ENCODE peak calls at places on chromosomes 11 and 22, in eight cellular contexts. B is IMR-90, V is GM12878, E is endothelial cell of umbilical vein, Q is vagina, K is tibial nerve, W is transverse colon, S is NB4. G is an unnamed sample.

GRCh38 chr11:24196733-24197132 is 300.1 kb upstream of the LUZP2 start:
- DNase-seq in Q (no peak), W (no peak), B (no peak), S (no peak), K (no peak), E (no peak), V (no peak), G (no peak)

GRCh38 chr22:37675930-37676571 is 615 bp downstream of the LGALS1 start:
- DNase-seq in K (no peak), Q (no peak), V (no peak), E (peak), S (peak), B (no peak), W (peak), G (no peak)

GRCh38 chr11:69292221-69292648 is 1.7 kb upstream of the MYEOV start:
- DNase-seq in Q (no peak), S (peak), E (peak), W (peak), K (no peak), V (no peak), B (no peak), G (no peak)

GRCh38 chr11:102138677-102139076 is 28.4 kb downstream of the YAP1 start:
- DNase-seq in E (no peak), Q (no peak), K (no peak), B (peak), V (no peak), W (no peak), S (no peak), G (no peak)

GRCh38 chr11:64164392-64165312 is 1.3 kb downstream of the MACROD1 start:
- DNase-seq in E (no peak), B (no peak), K (no peak), V (no peak), W (peak), S (peak), Q (no peak), G (no peak)

GRCh38 chr22:20107951-20108756 is 7.8 kb upstream of the RANBP1 start:
- DNase-seq in E (no peak), W (no peak), S (no peak), B (no peak), Q (no peak), V (no peak), K (no peak), G (no peak)

GRCh38 chr11:34866375-34866774 is 49.8 kb downstream of the APIP start:
- DNase-seq in Q (no peak), W (no peak), E (no peak), S (peak), B (peak), K (no peak), V (no peak), G (no peak)

GRCh38 chr22:39994046-39994565 is 648 bp upstream of the FAM83F start:
- DNase-seq in B (peak), Q (no peak), K (no peak), W (no peak), S (no peak), E (no peak), V (no peak), G (no peak)

GRCh38 chr11:117239295-117239694 is 6.8 kb downstream of the RNF214 start:
- DNase-seq in E (peak), K (no peak), V (no peak), Q (no peak), S (peak), W (no peak), B (peak), G (no peak)

GRCh38 chr11:109001585-109001984 is 336.7 kb downstream of the DDX10 start:
- DNase-seq in B (no peak), E (no peak), Q (no peak), S (no peak), V (no peak), W (no peak), K (no peak), G (no peak)

GRCh38 chr22:44192098-44192810 is 11.5 kb downstream of the PARVG start:
- DNase-seq in W (no peak), S (peak), K (no peak), E (peak), V (no peak), B (no peak), Q (no peak), G (no peak)

GRCh38 chr11:19938866-19939265 is 221.4 kb downstream of the DBX1 start:
- DNase-seq in W (no peak), V (no peak), Q (no peak), K (no peak), E (no peak), B (no peak), S (no peak), G (no peak)

GRCh38 chr11:103170865-103171264 is 61.6 kb downstream of the DYNC2H1 start:
- DNase-seq in Q (no peak), W (no peak), K (no peak), E (no peak), B (peak), V (no peak), S (no peak), G (no peak)

GRCh38 chr22:22400099-22400498 is 108.4 kb downstream of the ZNF280B start:
- DNase-seq in W (no peak), S (no peak), V (no peak), K (no peak), E (no peak), Q (no peak), B (no peak), G (no peak)

GRCh38 chr22:28249402-28249801 is 330.3 kb upstream of the PITPNB start:
- DNase-seq in S (no peak), E (no peak), Q (no peak), W (no peak), B (no peak), K (no peak), V (no peak), G (no peak)

GRCh38 chr22:44085743-44086741 is 61.9 kb downstream of the PARVB start:
- DNase-seq in E (peak), S (peak), K (no peak), W (peak), V (peak), B (peak), Q (no peak), G (no peak)

GRCh38 chr11:94928146-94928995 is 45.0 kb downstream of the CWC15 start:
- DNase-seq in K (no peak), V (no peak), W (no peak), S (no peak), B (no peak), Q (no peak), E (peak), G (no peak)

GRCh38 chr11:134224710-134225662 is 515 bp downstream of the VPS26B start:
- DNase-seq in Q (no peak), W (peak), B (peak), K (peak), V (no peak), E (peak), S (peak), G (no peak)

GRCh38 chr22:27885977-27886842 is 32.8 kb downstream of the PITPNB start:
- DNase-seq in Q (no peak), W (peak), B (peak), K (peak), V (no peak), E (peak), S (peak), G (no peak)

GRCh38 chr11:96906521-96906920 is 516.7 kb downstream of the JRKL start:
- DNase-seq in Q (no peak), V (no peak), K (no peak), W (no peak), S (no peak), B (no peak), E (no peak), G (no peak)

GRCh38 chr22:42075277-42075676 is 1.2 kb downstream of the PHETA2 start:
- DNase-seq in K (no peak), E (no peak), W (no peak), B (no peak), S (no peak), Q (no peak), V (no peak), G (no peak)

GRCh38 chr22:37647317-37647716 is 7.8 kb downstream of the SH3BP1 start:
- DNase-seq in Q (no peak), B (no peak), K (no peak), E (no peak), V (no peak), W (no peak), S (no peak), G (no peak)

GRCh38 chr11:57315491-57315890 is 9.3 kb downstream of the TNKS1BP1 start:
- DNase-seq in W (peak), E (no peak), V (no peak), B (peak), S (peak), K (no peak), Q (no peak), G (no peak)

GRCh38 chr11:114964676-114965214 is 286.4 kb downstream of the NXPE2 start:
- DNase-seq in B (no peak), Q (peak), W (no peak), K (no peak), V (no peak), S (no peak), E (no peak), G (no peak)

GRCh38 chr11:125939081-125939521 is 6.7 kb upstream of the VSIG10L2 start:
- DNase-seq in S (no peak), W (no peak), K (no peak), B (no peak), Q (peak), V (no peak), E (no peak), G (no peak)

GRCh38 chr22:49925525-49926128 is 7.2 kb downstream of the CRELD2 start:
- DNase-seq in B (no peak), E (no peak), V (peak), K (no peak), S (no peak), W (peak), Q (no peak), G (no peak)

GRCh38 chr11:75492181-75492820 is 33.4 kb downstream of the GDPD5 start:
- DNase-seq in V (no peak), K (no peak), E (peak), S (peak), Q (no peak), W (peak), B (peak), G (no peak)

GRCh38 chr11:11010624-11011127 is 152.8 kb upstream of the ZBED5 start:
- DNase-seq in K (no peak), V (no peak), B (peak), W (peak), Q (no peak), S (no peak), E (peak), G (no peak)

GRCh38 chr11:16805942-16806341 is 67.5 kb downstream of the C11orf58 start:
- DNase-seq in E (no peak), Q (no peak), S (no peak), K (no peak), B (peak), V (no peak), W (no peak), G (no peak)

DNA sequence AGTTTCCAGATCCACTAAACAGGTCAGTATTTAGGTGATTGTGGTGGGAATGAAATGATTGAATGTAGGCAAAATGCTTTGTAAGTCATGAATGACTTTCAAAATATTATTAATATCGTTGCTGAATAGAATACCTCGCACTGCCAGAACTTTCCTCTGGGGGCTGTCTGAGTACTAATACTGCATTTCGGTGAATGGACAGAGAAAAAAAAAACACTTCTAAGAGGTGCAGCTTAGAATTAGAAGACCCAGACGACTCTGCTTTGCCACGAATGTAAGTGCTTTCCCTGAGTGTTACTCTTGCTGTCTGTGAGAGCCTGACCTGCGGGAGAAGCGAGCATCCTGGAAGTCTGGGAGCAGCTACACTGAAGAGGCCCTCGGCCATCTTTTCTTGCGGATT is 95.0 kb downstream of the SCN3B start:
- DNase-seq in K (no peak), Q (no peak), W (no peak), S (no peak), B (peak), V (no peak), E (no peak), G (no peak)
- TF ChIP-seq CTCF in K (no peak), Q (no peak), W (no peak), S (no peak), B (peak), V (no peak), E (no peak), G (no peak)

DNA sequence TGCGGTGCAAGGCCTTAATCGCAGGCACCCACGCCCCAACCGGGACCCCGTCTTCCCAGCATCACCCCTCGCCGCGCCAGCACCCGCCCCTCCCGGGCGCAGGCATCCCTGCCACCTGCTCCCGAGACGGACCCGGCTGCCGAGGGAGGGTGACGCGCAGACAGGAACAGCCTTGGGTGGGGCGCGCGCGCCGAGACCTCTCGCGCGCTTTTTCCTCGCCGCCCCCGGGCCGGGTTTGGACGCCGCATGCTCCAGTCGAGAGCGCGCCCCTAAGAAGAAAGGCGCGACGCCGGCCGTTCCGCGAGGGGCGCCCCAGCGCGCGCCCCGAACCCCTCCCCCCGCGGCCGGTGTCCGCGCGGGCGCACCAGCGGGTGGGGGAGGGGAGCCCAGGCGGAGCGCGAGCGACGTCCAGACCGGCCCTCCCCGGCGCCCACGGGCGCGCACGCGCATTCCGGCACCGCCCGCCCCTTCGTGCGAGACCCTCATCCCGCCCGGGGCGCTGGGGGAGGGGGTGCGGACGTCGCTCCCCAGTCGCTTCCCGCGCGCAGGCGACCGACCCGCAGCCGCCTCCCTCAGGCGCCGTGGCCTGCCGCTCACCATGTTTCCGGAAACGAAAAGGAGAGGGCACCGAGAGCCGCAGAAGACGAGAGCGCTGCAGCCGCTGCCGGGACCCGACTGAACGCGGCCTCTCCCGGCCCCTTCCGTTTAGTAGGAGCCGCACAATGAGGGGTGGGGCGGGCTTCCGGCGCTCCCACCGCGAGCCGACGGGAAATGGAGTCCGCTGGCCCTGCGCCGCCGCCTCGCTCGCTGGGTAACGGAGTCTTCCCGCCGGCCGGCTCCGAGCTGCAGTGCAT is at the start of gene CFL1:
- DNase-seq in Q (no peak), W (peak), B (peak), E (peak), S (peak), K (peak), V (peak), G (peak)
- TF ChIP-seq POLR2A in Q (peak), W (peak), B (peak), E (peak), S (peak), K (peak), V (peak), G (peak)

DNA sequence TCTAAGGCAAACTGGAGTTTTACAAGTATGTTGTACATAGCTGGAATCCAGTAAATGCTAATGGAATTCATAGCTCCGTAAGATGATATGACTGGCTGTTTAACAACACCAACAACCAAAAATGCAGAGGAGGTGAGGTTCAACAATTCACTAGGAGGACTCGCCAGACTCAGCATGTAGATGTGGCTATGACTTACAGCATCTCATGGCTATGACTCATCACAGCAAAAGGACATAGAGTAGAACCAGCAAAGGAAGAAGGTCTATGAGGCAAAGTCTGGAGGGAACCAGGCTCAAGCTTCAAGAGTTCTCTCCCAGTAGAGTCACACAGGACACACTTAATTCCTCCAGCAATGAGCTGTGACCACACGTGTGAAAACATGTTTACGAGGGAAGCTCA is 116.9 kb downstream of the LARGE1 start:
- DNase-seq in V (no peak), E (no peak), Q (no peak), B (peak), S (peak), K (no peak), W (no peak), G (no peak)
- H3K4me3 ChIP-seq in V (no peak), E (no peak), Q (no peak), B (no peak), S (no peak), K (no peak), W (no peak), G (no peak)

DNA sequence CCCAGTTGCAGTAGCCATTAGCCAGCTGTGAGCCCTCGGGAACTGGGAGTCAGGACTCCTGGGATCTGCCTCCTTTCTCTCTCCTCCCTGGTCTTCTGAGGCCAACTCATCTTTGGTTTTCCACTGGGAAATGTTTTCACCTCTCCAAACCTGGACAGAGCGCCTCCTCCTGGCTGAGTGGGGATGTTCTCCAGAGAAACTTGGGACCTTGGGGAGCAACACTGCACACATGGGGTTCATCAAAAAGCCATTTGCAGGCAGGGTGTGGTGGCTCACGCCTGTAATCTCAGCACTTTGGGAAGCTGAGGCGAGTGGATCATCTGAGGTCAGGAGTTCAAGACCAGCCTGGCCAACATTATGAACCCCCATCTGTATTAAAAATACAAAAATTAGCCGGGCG is 145.4 kb downstream of the NECTIN1 start:
- DNase-seq in Q (no peak), B (no peak), E (no peak), K (no peak), V (no peak), S (no peak), W (no peak), G (no peak)
- TF ChIP-seq CTCF in Q (no peak), B (no peak), E (no peak), K (no peak), V (no peak), S (peak), W (no peak), G (no peak)

G was measured in esophagus squamous epithelium.